ENCODE peak calls at places on chromosome 15, in four cellular contexts. J, B, W and O are unnamed samples.

GRCh38 chr15:96381463-96381862 is 51.0 kb downstream of the NR2F2 start:
- DNase-seq in J (no peak), W (no peak), B (no peak), O (peak; percentile 37)

GRCh38 chr15:63701365-63701764 is 104.2 kb downstream of the FBXL22 start:
- DNase-seq in J (no peak), W (no peak), B (no peak), O (no peak)

GRCh38 chr15:66287461-66288055 is 5.8 kb upstream of the DIS3L start:
- DNase-seq in B (peak; percentile 48), J (peak; percentile 46), W (peak; percentile 27), O (peak; percentile 43)

GRCh38 chr15:101502572-101503295 is 13.2 kb upstream of the PCSK6 start:
- DNase-seq in J (no peak), W (no peak), B (no peak), O (no peak)

GRCh38 chr15:69064649-69065048 is 50.2 kb downstream of the NOX5 start:
- DNase-seq in W (no peak), J (no peak), B (no peak), O (no peak)

GRCh38 chr15:63408514-63408913 is 26.9 kb upstream of the CA12 start:
- DNase-seq in B (peak; percentile 59), J (peak; percentile 45), W (no peak), O (no peak)

GRCh38 chr15:66021801-66022525 is 152.7 kb downstream of the RAB11A start:
- DNase-seq in W (no peak), B (no peak), J (no peak), O (no peak)

GRCh38 chr15:81196576-81197254 is at the start of gene IL16:
- DNase-seq in W (no peak), B (no peak), J (no peak), O (no peak)

GRCh38 chr15:66103293-66103590 is 150.3 kb downstream of the MEGF11 start:
- DNase-seq in J (no peak), W (no peak), B (no peak), O (no peak)

GRCh38 chr15:69876556-69876955 is 221.2 kb downstream of the TLE3 start:
- DNase-seq in J (no peak), W (no peak), B (no peak), O (no peak)

GRCh38 chr15:59165726-59166125 is 40.9 kb upstream of the LDHAL6B start:
- DNase-seq in W (no peak), B (no peak), J (peak; percentile 23), O (no peak)

GRCh38 chr15:83164409-83165404 is 42.9 kb downstream of the HDGFL3 start:
- DNase-seq in B (peak; percentile 16), W (no peak), J (peak; percentile 55), O (peak; percentile 63)

GRCh38 chr15:70491183-70491621 is 272.2 kb downstream of the UACA start:
- DNase-seq in J (no peak), B (no peak), W (no peak), O (peak; percentile 59)

GRCh38 chr15:61169904-61170695 is 59.0 kb downstream of the RORA start:
- DNase-seq in B (no peak), J (no peak), W (no peak), O (no peak)

GRCh38 chr15:77497108-77497737 is 76.5 kb downstream of the HMG20A start:
- DNase-seq in B (peak; percentile 91), W (no peak), J (peak; percentile 60), O (no peak)

GRCh38 chr15:48547305-48547704 is 98.2 kb downstream of the FBN1 start:
- DNase-seq in B (peak; percentile 79), W (no peak), J (peak; percentile 79), O (peak; percentile 54)

GRCh38 chr15:70875001-70875782 is 17.0 kb downstream of the THAP10 start:
- DNase-seq in J (peak; percentile 73), W (no peak), B (peak; percentile 76), O (peak; percentile 62)

GRCh38 chr15:68631621-68632051 is 52.8 kb downstream of the CORO2B start:
- DNase-seq in B (no peak), W (no peak), J (no peak), O (no peak)

GRCh38 chr15:72113347-72114031 is 4.5 kb downstream of the MYO9A start:
- DNase-seq in J (no peak), W (no peak), B (no peak), O (no peak)

GRCh38 chr15:63054985-63055384 is 12.4 kb downstream of the TPM1 start:
- DNase-seq in J (no peak), B (no peak), W (no peak), O (no peak)

GRCh38 chr15:100762913-100763627 is 116.6 kb upstream of the ALDH1A3 start:
- DNase-seq in W (no peak), B (no peak), J (no peak), O (no peak)

GRCh38 chr15:87609474-87609873 is 647.1 kb downstream of the NTRK3 start:
- DNase-seq in J (peak; percentile 97), W (no peak), B (peak; percentile 97), O (peak; percentile 65)

GRCh38 chr15:89837134-89837829 is 22.6 kb upstream of the ANPEP start:
- DNase-seq in J (peak; percentile 55), W (no peak), B (peak; percentile 61), O (peak; percentile 72)
- H3K4me3 ChIP-seq in J (peak overlapping the region; percentile 18), W (no peak overlapping the region), B (no peak overlapping the region), O (peak overlapping the region; percentile 32)

DNA sequence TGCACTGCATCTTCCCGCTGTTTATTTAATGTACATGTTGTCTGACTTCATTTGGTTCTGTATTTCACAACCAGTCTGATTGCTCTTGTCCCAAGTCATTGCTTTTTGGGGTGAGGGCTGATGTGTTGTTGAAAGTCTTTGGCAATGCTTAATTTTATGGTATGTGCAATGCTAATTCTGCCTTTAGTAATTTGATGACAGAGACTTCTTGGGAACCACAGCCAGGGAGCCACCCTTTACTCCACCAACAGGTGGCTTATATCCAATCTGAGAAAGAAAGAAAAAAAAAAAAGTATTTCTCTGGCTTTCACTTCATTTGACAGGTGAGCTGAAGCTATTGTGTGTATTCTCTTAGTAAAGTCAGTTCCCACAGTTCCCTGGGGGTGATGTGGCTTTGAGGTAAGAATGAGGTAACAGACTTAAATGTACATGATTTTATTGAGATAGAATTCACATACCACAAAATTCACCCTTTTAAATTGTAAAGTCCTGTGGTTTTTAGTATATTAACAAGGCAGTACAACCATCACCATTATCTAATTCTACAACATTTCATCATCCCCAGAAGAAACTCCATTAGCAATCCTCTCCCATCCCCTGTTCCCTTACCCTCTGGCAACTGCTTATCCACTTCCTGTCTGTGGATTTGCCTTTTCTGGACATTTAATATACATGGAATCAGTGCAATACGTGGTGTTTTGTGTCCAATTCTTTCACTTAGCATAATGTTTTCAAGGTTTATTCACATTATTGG is 97.3 kb downstream of the SLCO3A1 start:
- DNase-seq in J (peak; percentile 72), B (peak; percentile 74), W (no peak), O (peak; percentile 33)
- TF ChIP-seq CTCF in J (no peak), B (peak; percentile 3), W (no peak), O (no peak)

DNA sequence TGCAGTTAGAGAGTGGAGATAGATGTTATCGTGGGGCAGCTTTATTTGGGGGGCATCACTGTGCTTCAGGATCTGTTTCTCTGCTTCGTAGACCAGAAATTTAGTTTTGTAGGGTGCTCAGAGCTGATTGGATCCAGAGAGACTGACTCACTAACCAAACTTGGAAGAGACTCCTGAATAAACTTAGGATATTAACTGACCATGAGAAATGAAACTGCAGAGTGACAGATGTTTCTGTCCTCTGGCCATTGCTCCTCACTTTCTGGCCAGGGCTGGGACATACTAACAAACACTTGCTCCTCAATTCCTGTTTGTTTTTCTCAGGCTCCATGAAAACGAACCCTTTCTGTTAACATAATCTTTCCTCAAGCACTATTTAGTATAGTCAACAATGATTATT is 4.3 kb downstream of the ZNF592 start:
- DNase-seq in J (no peak), B (peak; percentile 22), W (no peak), O (peak; percentile 64)
- H3K4me3 ChIP-seq in J (no peak overlapping the region), B (peak overlapping the region; percentile 1), W (no peak overlapping the region), O (no peak overlapping the region)

DNA sequence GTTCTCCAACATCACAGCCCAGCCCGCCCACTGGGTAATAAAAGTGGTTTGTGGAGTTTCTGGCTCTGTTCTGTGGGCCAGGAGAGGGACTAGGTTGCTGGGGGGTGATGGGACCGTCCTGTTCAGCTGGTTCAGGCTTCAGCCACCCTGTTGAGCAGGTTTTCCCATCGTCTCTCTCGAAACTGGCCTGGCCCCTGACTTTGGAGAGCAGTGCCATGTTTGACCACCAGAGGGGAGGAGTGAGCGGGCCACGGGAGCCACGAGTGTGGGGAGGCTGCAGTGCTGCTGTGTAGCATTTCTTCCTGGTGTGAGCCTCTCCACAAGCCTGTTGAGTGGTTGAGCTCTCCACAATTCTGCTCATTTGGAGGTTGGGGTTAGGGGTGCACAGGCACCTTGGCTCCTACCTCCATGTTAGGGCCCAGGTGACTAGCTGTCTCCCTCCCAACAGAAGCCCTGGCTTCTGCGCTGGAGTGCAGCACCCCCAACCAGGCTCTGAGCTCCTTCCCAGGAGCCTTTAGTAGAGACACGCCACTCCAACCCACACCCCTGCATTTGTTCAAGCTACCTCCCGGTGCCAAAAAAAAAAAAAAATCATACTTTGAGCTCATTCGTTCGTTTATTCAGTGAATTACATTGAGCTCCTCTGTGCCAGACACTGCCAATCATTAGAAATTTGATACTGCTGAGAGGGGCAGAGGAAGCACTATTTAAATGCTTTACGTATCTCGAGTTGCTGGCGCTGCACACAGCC is 13.9 kb downstream of the SPINT1 start:
- DNase-seq in J (peak; percentile 73), W (peak; percentile 88), B (peak; percentile 75), O (peak; percentile 53)
- TF ChIP-seq CTCF in J (peak; percentile 99), W (peak; percentile 75), B (peak; percentile 100), O (peak; percentile 96)

DNA sequence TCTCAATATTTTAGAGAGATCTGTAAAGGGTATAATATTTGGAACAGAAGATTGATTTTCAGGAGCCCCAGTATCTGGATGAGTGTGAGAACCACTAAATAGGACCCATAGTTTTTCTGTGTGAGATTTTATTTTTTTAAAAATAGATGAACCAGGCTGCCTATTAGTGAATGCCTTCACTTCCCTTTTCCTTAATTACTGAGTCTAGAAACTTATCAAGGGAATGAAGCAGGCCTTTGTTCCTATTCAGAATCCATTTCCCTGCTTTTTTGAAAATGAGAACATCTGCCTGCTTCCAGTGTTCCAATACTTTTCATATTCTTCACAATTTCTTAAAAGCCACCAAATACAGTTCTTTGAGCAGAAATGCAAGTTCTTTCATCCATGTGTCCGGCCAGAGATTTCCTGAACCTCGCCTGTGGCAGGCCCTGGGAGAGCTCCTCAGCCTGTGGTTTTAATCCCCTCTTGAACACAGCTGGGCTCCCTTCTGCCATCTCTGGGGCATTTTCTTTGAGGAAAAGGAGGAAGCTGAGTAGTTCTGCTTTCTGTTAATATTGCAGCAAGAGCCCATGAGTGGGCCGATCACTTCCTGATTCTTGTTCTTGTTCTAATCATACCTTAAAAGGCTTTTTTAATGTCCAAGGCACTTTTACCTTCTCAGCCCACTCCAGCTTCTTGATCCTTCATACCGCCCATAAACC is 4.7 kb downstream of the EHD4 start:
- DNase-seq in W (no peak), J (peak; percentile 73), B (peak; percentile 57), O (peak; percentile 57)
- H3K4me3 ChIP-seq in W (no peak overlapping the region), J (no peak overlapping the region), B (no peak overlapping the region), O (no peak overlapping the region)

GRCh38 chr15:98648654-98649537 is 557 bp downstream of the IGF1R start:
- DNase-seq in W (no peak), B (peak; percentile 68), J (peak; percentile 55), O (peak; percentile 38)
- TF ChIP-seq CTCF in W (peak; percentile 16), B (no peak), J (no peak), O (no peak)

GRCh38 chr15:78564743-78565096 is 600 bp upstream of the CHRNA5 start:
- DNase-seq in W (no peak), J (no peak), B (no peak), O (no peak)
- H3K4me3 ChIP-seq in W (peak overlapping the region; percentile 73), J (no peak overlapping the region), B (no peak overlapping the region), O (no peak overlapping the region)